ENCODE peak calls at places on chromosomes 13 and 19, in five cellular contexts. V is testis; M is hypothalamus; C is central memory CD8-positive, alpha-beta T cell; I is stimulated activated CD4-positive, alpha-beta T cell treated with anti-CD3 and anti-CD28 coated beads, Interleukin-2, amount 100 ng/mL, for 24 hours. E is an unnamed sample.

GRCh38 chr19:45245334-45245787 is at the start of gene EXOC3L2:
- DNase-seq in V (no peak), M (no peak), C (no peak), I (no peak), E (no peak)

GRCh38 chr13:51931606-51932005 is 69.8 kb downstream of the CCDC70 start:
- DNase-seq in V (no peak), M (no peak), C (no peak), I (no peak), E (no peak)

GRCh38 chr19:2711175-2711936 is 8.9 kb upstream of the GNG7 start:
- DNase-seq in V (no peak), M (no peak), C (no peak), I (no peak), E (no peak)

GRCh38 chr19:10402441-10403038 is 802 bp downstream of the CDC37 start:
- DNase-seq in V (no peak), M (no peak), C (no peak), I (no peak), E (no peak)

GRCh38 chr13:108463365-108463764 is 166.0 kb upstream of the MYO16 start:
- DNase-seq in V (no peak), M (no peak), C (no peak), I (no peak), E (no peak)

GRCh38 chr13:45162194-45162593 is 38.7 kb downstream of the KCTD4 start:
- DNase-seq in V (no peak), M (no peak), C (no peak), I (no peak), E (no peak)

GRCh38 chr13:47135800-47136658 is 239.2 kb upstream of the HTR2A start:
- DNase-seq in V (no peak), M (no peak), C (no peak), I (no peak), E (no peak)

GRCh38 chr19:16529466-16530144 is 12.6 kb downstream of the CHERP start:
- DNase-seq in V (no peak), M (no peak), C (no peak), I (no peak), E (no peak)

GRCh38 chr19:42422576-42423461 is 4.4 kb downstream of the LIPE start:
- DNase-seq in V (peak), M (peak), C (peak), I (peak), E (no peak)

GRCh38 chr13:48761256-48761655 is 107.5 kb downstream of the CYSLTR2 start:
- DNase-seq in V (no peak), M (no peak), C (no peak), I (no peak), E (no peak)

GRCh38 chr13:77846173-77846572 is 72.5 kb downstream of the EDNRB start:
- DNase-seq in V (no peak), M (no peak), C (no peak), I (no peak), E (no peak)

GRCh38 chr19:17075860-17076538 is 422 bp downstream of the MYO9B start:
- DNase-seq in V (no peak), M (no peak), C (peak), I (peak), E (no peak)

GRCh38 chr19:46351241-46352041 is 4.6 kb downstream of the PPP5C start:
- DNase-seq in V (no peak), M (no peak), C (no peak), I (peak), E (peak)